ENCODE peak calls at places on chromosomes 2 and 18, in four cellular contexts. One of them, this sample, is unnamed.

GRCh38 chr18:7926526-7926925 is 359.4 kb downstream of the PTPRM start:
- DNase-seq in MCF 10A: peak
- DNase-seq in foreskin fibroblast: no peak
- DNase-seq in A549: peak
- DNase-seq in this sample: no peak

GRCh38 chr18:27861539-27861938 is 315.4 kb downstream of the CDH2 start:
- DNase-seq in MCF 10A: no peak
- DNase-seq in foreskin fibroblast: no peak
- DNase-seq in A549: no peak
- DNase-seq in this sample: no peak

GRCh38 chr2:16250056-16250425 is 309.7 kb downstream of the MYCN start:
- DNase-seq in MCF 10A: no peak
- DNase-seq in foreskin fibroblast: no peak
- DNase-seq in A549: no peak
- DNase-seq in this sample: no peak

GRCh38 chr18:3099327-3099726 is 86.4 kb upstream of the LPIN2 start:
- DNase-seq in MCF 10A: no peak
- DNase-seq in foreskin fibroblast: no peak
- DNase-seq in A549: no peak
- DNase-seq in this sample: no peak

GRCh38 chr18:79121746-79122474 is 52.7 kb downstream of the ATP9B start:
- DNase-seq in MCF 10A: no peak
- DNase-seq in foreskin fibroblast: no peak
- DNase-seq in A549: no peak
- DNase-seq in this sample: no peak

GRCh38 chr2:115848192-115848591 is 1405.8 kb downstream of the DPP10 start:
- DNase-seq in MCF 10A: no peak
- DNase-seq in foreskin fibroblast: no peak
- DNase-seq in A549: no peak
- DNase-seq in this sample: no peak

GRCh38 chr2:215727507-215728503 is 285.5 kb downstream of the MREG start:
- DNase-seq in MCF 10A: no peak
- DNase-seq in foreskin fibroblast: peak
- DNase-seq in A549: no peak
- DNase-seq in this sample: peak

GRCh38 chr2:207621640-207622039 is 3.6 kb downstream of the METTL21A start:
- DNase-seq in MCF 10A: no peak
- DNase-seq in foreskin fibroblast: no peak
- DNase-seq in A549: no peak
- DNase-seq in this sample: no peak

GRCh38 chr18:58716046-58716766 is 44.9 kb downstream of the MALT1 start:
- DNase-seq in MCF 10A: no peak
- DNase-seq in foreskin fibroblast: no peak
- DNase-seq in A549: no peak
- DNase-seq in this sample: no peak

GRCh38 chr18:73214970-73215369 is 347.2 kb upstream of the NETO1 start:
- DNase-seq in MCF 10A: no peak
- DNase-seq in foreskin fibroblast: no peak
- DNase-seq in A549: peak
- DNase-seq in this sample: no peak
- TF ChIP-seq CTCF in MCF 10A: no peak
- TF ChIP-seq CTCF in foreskin fibroblast: no peak
- TF ChIP-seq CTCF in A549: no peak
- TF ChIP-seq CTCF in this sample: no peak

GRCh38 chr2:109268916-109269315 is 139.9 kb downstream of the SH3RF3 start:
- DNase-seq in MCF 10A: no peak
- DNase-seq in foreskin fibroblast: no peak
- DNase-seq in A549: no peak
- DNase-seq in this sample: no peak
- TF ChIP-seq CTCF in MCF 10A: no peak
- TF ChIP-seq CTCF in foreskin fibroblast: no peak
- TF ChIP-seq CTCF in A549: no peak
- TF ChIP-seq CTCF in this sample: no peak

GRCh38 chr2:236237468-236238190 is 26.6 kb downstream of the ASB18 start:
- DNase-seq in MCF 10A: no peak
- DNase-seq in foreskin fibroblast: no peak
- DNase-seq in A549: no peak
- DNase-seq in this sample: no peak

GRCh38 chr2:236239276-236240065 is 24.7 kb downstream of the ASB18 start:
- DNase-seq in MCF 10A: no peak
- DNase-seq in foreskin fibroblast: no peak
- DNase-seq in A549: no peak
- DNase-seq in this sample: no peak

GRCh38 chr2:236240228-236240990 is 23.8 kb downstream of the ASB18 start:
- DNase-seq in MCF 10A: no peak
- DNase-seq in foreskin fibroblast: no peak
- DNase-seq in A549: no peak
- DNase-seq in this sample: peak

GRCh38 chr2:236238756-236239155 is 25.4 kb downstream of the ASB18 start:
- DNase-seq in MCF 10A: no peak
- DNase-seq in foreskin fibroblast: no peak
- DNase-seq in A549: no peak
- DNase-seq in this sample: no peak

GRCh38 chr2:236236559-236237450 is 27.4 kb downstream of the ASB18 start:
- DNase-seq in MCF 10A: no peak
- DNase-seq in foreskin fibroblast: no peak
- DNase-seq in A549: no peak
- DNase-seq in this sample: no peak
- TF ChIP-seq CTCF in MCF 10A: no peak
- TF ChIP-seq CTCF in foreskin fibroblast: no peak
- TF ChIP-seq CTCF in A549: no peak
- TF ChIP-seq CTCF in this sample: no peak

GRCh38 chr2:2142350-2142749 is 188.7 kb downstream of the MYT1L start:
- DNase-seq in MCF 10A: no peak
- DNase-seq in foreskin fibroblast: no peak
- DNase-seq in A549: no peak
- DNase-seq in this sample: no peak
- TF ChIP-seq CTCF in MCF 10A: no peak
- TF ChIP-seq CTCF in foreskin fibroblast: no peak
- TF ChIP-seq CTCF in A549: no peak
- TF ChIP-seq CTCF in this sample: no peak

GRCh38 chr2:217553689-217554088 is 449.1 kb downstream of the TNS1 start:
- DNase-seq in MCF 10A: no peak
- DNase-seq in foreskin fibroblast: no peak
- DNase-seq in A549: no peak
- DNase-seq in this sample: no peak
- TF ChIP-seq CTCF in MCF 10A: no peak
- TF ChIP-seq CTCF in foreskin fibroblast: no peak
- TF ChIP-seq CTCF in A549: no peak
- TF ChIP-seq CTCF in this sample: no peak

GRCh38 chr2:84077504-84077903 is 381.6 kb downstream of the SUCLG1 start:
- DNase-seq in MCF 10A: peak
- DNase-seq in foreskin fibroblast: no peak
- DNase-seq in A549: peak
- DNase-seq in this sample: no peak
- TF ChIP-seq CTCF in MCF 10A: peak
- TF ChIP-seq CTCF in foreskin fibroblast: peak
- TF ChIP-seq CTCF in A549: peak
- TF ChIP-seq CTCF in this sample: peak

DNA sequence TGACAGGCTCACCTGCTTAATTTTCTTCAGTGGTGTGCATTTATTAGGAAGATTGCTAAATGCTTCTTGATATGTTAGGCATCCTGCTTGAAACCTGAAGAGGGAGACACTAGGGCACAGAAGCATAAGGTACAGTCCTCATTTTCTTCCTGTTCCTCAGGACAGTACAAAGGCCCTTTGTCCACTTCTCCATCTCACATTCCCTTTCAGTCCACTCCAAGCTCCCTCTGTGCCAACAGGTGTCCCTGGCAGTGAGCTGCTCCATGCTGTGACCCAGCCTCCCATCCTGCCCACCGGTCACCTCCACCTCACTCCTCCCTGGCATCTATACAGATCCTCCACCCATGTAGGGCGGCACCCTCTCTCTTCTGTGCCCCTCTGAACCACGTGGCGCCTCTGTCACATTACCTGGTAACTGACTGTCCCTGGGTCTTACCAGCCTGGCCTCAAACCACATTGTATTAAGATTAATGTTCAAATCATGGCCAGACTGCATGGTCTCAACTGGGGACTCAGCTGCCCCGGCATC is 162.8 kb downstream of the VAPA start:
- DNase-seq in MCF 10A: no peak
- DNase-seq in foreskin fibroblast: no peak
- DNase-seq in A549: no peak
- DNase-seq in this sample: no peak
- TF ChIP-seq CTCF in MCF 10A: no peak
- TF ChIP-seq CTCF in foreskin fibroblast: no peak
- TF ChIP-seq CTCF in A549: no peak
- TF ChIP-seq CTCF in this sample: peak